ENCODE peak calls at places on chromosomes 2 and 18, in seven cellular contexts. J, O, A, L, Y, F and S are unnamed samples.

GRCh38 chr2:206981739-206982336 is 42.5 kb downstream of the CPO start:
- DNase-seq in J (peak), O (peak), A (peak), L (peak), Y (peak), F (peak), S (no peak)

GRCh38 chr2:175183674-175184073 is 2.2 kb upstream of the ATP5MC3 start:
- DNase-seq in J (no peak), O (no peak), A (no peak), L (no peak), Y (no peak), F (no peak), S (no peak)

GRCh38 chr2:127143851-127144782 is 37.2 kb upstream of the BIN1 start:
- DNase-seq in J (peak), O (no peak), A (no peak), L (no peak), Y (peak), F (no peak), S (no peak)

GRCh38 chr2:27243391-27244130 is 19.3 kb downstream of the SLC30A3 start:
- DNase-seq in J (no peak), O (no peak), A (no peak), L (no peak), Y (no peak), F (no peak), S (no peak)

GRCh38 chr2:72572501-72572900 is 253.3 kb downstream of the EXOC6B start:
- DNase-seq in J (peak), O (no peak), A (no peak), L (no peak), Y (peak), F (no peak), S (no peak)

GRCh38 chr2:168784993-168785392 is 17.4 kb upstream of the NOSTRIN start:
- DNase-seq in J (no peak), O (no peak), A (no peak), L (no peak), Y (no peak), F (no peak), S (no peak)

GRCh38 chr2:150624001-150624401 is 136.5 kb upstream of the RND3 start:
- DNase-seq in J (no peak), O (no peak), A (no peak), L (no peak), Y (no peak), F (no peak), S (no peak)

GRCh38 chr2:108278631-108279030 is 10.1 kb upstream of the SULT1C2 start:
- DNase-seq in J (peak), O (no peak), A (no peak), L (no peak), Y (peak), F (no peak), S (no peak)

GRCh38 chr2:201182650-201183372 is at the start of gene CASP10:
- DNase-seq in J (peak), O (no peak), A (no peak), L (no peak), Y (peak), F (no peak), S (peak)

GRCh38 chr18:8997634-8998033 is 104.9 kb upstream of the NDUFV2 start:
- DNase-seq in J (no peak), O (no peak), A (no peak), L (no peak), Y (no peak), F (no peak), S (no peak)

GRCh38 chr18:23196119-23197004 is 61.1 kb downstream of the CABLES1 start:
- DNase-seq in J (no peak), O (no peak), A (no peak), L (no peak), Y (no peak), F (no peak), S (no peak)

GRCh38 chr2:210263841-210264240 is 38.6 kb upstream of the ACADL start:
- DNase-seq in J (no peak), O (no peak), A (no peak), L (no peak), Y (no peak), F (no peak), S (no peak)

GRCh38 chr2:231685349-231686191 is 22.8 kb upstream of the PTMA start:
- DNase-seq in J (no peak), O (no peak), A (no peak), L (no peak), Y (no peak), F (no peak), S (no peak)

GRCh38 chr2:220916931-220917330 is 655.2 kb downstream of the EPHA4 start:
- DNase-seq in J (no peak), O (no peak), A (no peak), L (no peak), Y (no peak), F (no peak), S (no peak)

GRCh38 chr18:55338955-55339662 is 248.9 kb downstream of the TCF4 start:
- DNase-seq in J (peak), O (no peak), A (no peak), L (no peak), Y (peak), F (no peak), S (no peak)

GRCh38 chr18:37845498-37845897 is 279.9 kb upstream of the CELF4 start:
- DNase-seq in J (no peak), O (no peak), A (no peak), L (no peak), Y (no peak), F (no peak), S (no peak)

GRCh38 chr2:128552141-128552805 is 233.6 kb upstream of the HS6ST1 start:
- DNase-seq in J (no peak), O (no peak), A (no peak), L (no peak), Y (no peak), F (no peak), S (no peak)

GRCh38 chr18:3213231-3214059 is 6.3 kb downstream of the MYOM1 start:
- DNase-seq in J (no peak), O (no peak), A (no peak), L (no peak), Y (no peak), F (no peak), S (no peak)

GRCh38 chr2:95052301-95052700 is 26.8 kb downstream of the MAL start:
- DNase-seq in J (no peak), O (peak), A (no peak), L (no peak), Y (no peak), F (no peak), S (peak)

GRCh38 chr2:202657876-202658275 is 23.1 kb downstream of the FAM117B start:
- DNase-seq in J (no peak), O (no peak), A (no peak), L (no peak), Y (no peak), F (no peak), S (no peak)

GRCh38 chr2:160932960-160933359 is 227.3 kb upstream of the TANK start:
- DNase-seq in J (peak), O (no peak), A (no peak), L (no peak), Y (peak), F (no peak), S (no peak)

DNA sequence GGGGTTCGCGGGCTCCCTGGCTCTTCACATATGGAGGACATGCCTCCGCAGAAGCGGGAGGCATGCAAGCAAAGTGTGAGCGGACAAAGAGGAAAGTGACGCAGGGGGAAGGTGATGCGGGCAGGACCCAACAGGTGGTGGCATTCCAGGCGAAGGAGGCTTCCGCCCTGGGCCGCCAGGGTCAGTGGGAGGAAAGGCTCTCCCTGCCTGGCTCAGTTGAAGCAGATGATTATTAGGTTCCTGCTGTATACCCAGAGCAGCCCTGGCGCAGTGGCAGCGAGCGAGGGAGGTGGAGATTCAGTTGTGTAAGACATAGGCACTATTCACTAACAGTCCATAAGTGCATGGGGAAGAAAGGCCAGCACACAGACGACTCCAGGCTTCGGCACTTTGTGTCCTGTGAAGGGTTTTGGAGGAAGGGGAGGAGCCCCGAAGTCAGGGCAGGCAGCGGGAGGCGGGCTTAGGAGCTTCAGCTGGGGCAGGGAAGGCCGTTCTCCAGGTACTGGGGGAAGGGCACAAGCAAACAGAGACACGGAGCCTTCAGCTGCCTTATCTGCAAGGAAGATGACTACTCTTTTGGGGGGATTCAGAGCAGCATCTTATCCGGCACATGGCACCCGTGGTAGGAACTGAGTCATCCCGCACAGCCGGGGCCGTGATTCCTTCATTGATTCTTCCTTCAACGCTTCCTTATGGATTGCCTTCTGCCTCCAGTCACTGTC is 89.8 kb downstream of the TGOLN2 start:
- DNase-seq in J (no peak), O (no peak), A (no peak), L (no peak), Y (no peak), F (no peak), S (peak)
- H3K4me3 ChIP-seq in J (no peak), O (no peak), A (no peak), L (no peak), Y (no peak), F (no peak), S (peak)

DNA sequence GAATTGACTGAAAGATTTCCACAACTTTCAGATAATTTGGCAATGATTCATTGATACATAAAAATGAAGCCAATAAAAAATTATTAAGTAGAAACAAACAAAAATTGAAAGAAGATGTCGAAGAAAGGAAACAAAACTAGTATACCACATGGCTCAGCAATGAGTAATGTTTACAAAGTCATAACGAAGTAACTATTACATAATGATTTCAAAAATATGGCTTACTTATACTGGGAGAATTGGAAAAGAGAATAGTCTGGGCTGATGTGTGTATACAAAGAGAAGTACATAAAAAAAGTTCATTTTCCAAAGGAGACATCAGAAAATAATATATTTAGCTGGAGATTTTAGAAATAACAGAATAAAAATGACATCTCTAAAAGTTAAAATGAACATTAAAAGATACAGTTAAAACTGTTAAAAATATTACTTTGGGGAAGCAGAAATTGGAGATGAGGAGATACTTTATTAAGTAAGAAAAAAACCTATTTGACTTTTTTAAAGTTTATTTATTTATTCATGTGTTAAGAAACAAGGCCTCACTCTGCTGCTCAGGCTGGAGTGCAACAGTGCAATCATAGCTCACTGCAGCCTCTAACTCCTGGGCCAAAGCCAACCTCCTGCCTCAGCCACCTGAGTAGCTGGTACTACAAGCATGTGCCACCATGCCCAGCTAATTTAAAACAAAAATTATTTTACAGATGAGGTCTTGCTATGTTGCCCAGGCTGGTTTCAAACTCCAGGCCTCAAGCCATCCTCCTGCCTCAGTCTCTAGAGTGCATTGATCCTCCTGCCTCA is 409.7 kb upstream of the PIK3C3 start:
- DNase-seq in J (no peak), O (no peak), A (no peak), L (no peak), Y (no peak), F (no peak), S (no peak)
- H3K4me3 ChIP-seq in J (no peak), O (no peak), A (no peak), L (no peak), Y (no peak), F (no peak), S (no peak)

GRCh38 chr2:86442642-86443005 is 1.5 kb downstream of the KDM3A start:
- DNase-seq in J (peak), O (peak), A (peak), L (peak), Y (peak), F (peak), S (peak)

GRCh38 chr2:86441392-86441788 is 219 bp downstream of the KDM3A start:
- DNase-seq in J (no peak), O (no peak), A (no peak), L (no peak), Y (peak), F (no peak), S (no peak)

GRCh38 chr2:86440631-86441391 is at the start of gene KDM3A:
- DNase-seq in J (peak), O (peak), A (peak), L (peak), Y (peak), F (peak), S (peak)

GRCh38 chr2:86441789-86442641 is 844 bp downstream of the KDM3A start:
- DNase-seq in J (peak), O (peak), A (no peak), L (peak), Y (peak), F (peak), S (no peak)

GRCh38 chr2:86439879-86440630 is 1.1 kb upstream of the KDM3A start:
- DNase-seq in J (no peak), O (no peak), A (no peak), L (no peak), Y (no peak), F (no peak), S (no peak)
- H3K4me3 ChIP-seq in J (no peak), O (peak), A (no peak), L (no peak), Y (no peak), F (no peak), S (no peak)

GRCh38 chr2:188305271-188305670 is 13.6 kb downstream of the GULP1 start:
- DNase-seq in J (no peak), O (no peak), A (no peak), L (no peak), Y (no peak), F (no peak), S (no peak)
- H3K4me3 ChIP-seq in J (no peak), O (no peak), A (no peak), L (no peak), Y (no peak), F (no peak), S (no peak)

GRCh38 chr2:44938287-44939073 is 3.0 kb upstream of the SIX3 start:
- DNase-seq in J (no peak), O (no peak), A (no peak), L (no peak), Y (no peak), F (no peak), S (no peak)
- H3K4me3 ChIP-seq in J (no peak), O (peak), A (no peak), L (peak), Y (no peak), F (no peak), S (no peak)

GRCh38 chr2:48146552-48146951 is 240.3 kb upstream of the FBXO11 start:
- DNase-seq in J (no peak), O (no peak), A (no peak), L (no peak), Y (no peak), F (no peak), S (no peak)

GRCh38 chr2:48147719-48148118 is 241.4 kb upstream of the FBXO11 start:
- DNase-seq in J (no peak), O (no peak), A (no peak), L (no peak), Y (no peak), F (no peak), S (no peak)

GRCh38 chr2:48145845-48146452 is 239.7 kb upstream of the FBXO11 start:
- DNase-seq in J (peak), O (no peak), A (no peak), L (no peak), Y (no peak), F (no peak), S (no peak)

GRCh38 chr2:48144777-48145176 is 238.5 kb upstream of the FBXO11 start:
- DNase-seq in J (no peak), O (no peak), A (no peak), L (no peak), Y (no peak), F (no peak), S (no peak)

GRCh38 chr2:48148841-48149240 is 242.5 kb upstream of the FBXO11 start:
- DNase-seq in J (no peak), O (no peak), A (no peak), L (no peak), Y (no peak), F (no peak), S (no peak)
- H3K4me3 ChIP-seq in J (no peak), O (no peak), A (no peak), L (no peak), Y (no peak), F (no peak), S (no peak)

GRCh38 chr2:89819809-89820208 is 1128.3 kb downstream of the RPIA start:
- DNase-seq in J (no peak), O (no peak), A (no peak), L (no peak), Y (no peak), F (no peak), S (no peak)
- H3K4me3 ChIP-seq in J (no peak), O (no peak), A (no peak), L (no peak), Y (no peak), F (no peak), S (no peak)

GRCh38 chr2:24917086-24917485 is 3.0 kb downstream of the ADCY3 start:
- DNase-seq in J (no peak), O (no peak), A (no peak), L (no peak), Y (peak), F (no peak), S (no peak)

GRCh38 chr2:24919977-24920812 is at the start of gene ADCY3:
- DNase-seq in J (peak), O (peak), A (no peak), L (peak), Y (peak), F (peak), S (no peak)

GRCh38 chr2:24917731-24918325 is 2.2 kb downstream of the ADCY3 start:
- DNase-seq in J (no peak), O (no peak), A (no peak), L (no peak), Y (no peak), F (no peak), S (no peak)

GRCh38 chr2:24919100-24919976 is 699 bp downstream of the ADCY3 start:
- DNase-seq in J (peak), O (no peak), A (no peak), L (no peak), Y (peak), F (no peak), S (no peak)

DNA sequence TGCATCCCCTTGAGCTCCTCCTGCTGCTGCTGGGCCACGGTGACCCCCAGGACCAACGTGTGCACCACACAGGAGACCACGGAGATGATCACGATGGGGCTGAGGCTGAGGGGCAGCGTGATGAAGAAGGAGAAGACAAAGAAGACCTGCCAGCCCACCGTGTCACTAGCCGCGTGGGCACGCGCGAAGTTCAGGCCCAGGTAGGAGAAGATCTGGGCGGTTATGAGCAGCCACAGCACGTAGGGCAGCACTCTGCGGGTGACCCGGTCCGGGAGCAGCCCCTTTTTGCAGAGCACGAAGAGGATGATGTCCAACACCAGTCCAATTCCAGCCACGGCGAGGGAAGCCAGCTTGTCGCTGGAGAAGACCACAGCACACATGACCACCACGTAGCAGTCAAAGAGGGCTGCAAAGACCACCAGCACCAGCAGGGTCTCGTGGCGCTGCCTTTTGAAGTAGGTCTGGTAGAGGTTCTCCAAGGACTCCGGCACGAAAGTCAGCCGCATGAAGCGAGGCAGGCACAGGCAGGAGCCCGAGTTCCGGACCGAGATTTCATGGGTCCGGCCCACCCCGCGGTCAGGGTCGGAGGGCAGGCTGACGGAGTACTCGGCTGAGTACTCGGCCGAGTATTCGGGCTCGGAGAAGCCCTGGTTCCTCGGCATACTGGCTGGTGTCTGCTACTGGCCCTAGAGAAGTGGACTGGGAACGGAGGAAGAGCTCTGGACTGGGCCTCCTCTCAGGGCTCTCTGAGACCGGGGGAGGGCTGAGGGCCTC is 1.5 kb downstream of the ADCY3 start:
- DNase-seq in J (no peak), O (no peak), A (no peak), L (no peak), Y (no peak), F (no peak), S (no peak)
- H3K4me3 ChIP-seq in J (peak), O (peak), A (peak), L (peak), Y (peak), F (no peak), S (peak)